ENCODE peak calls at places on chromosome 14, in nine cellular contexts. W is colonic mucosa, F is H9, X is kidney, H is tibial nerve, Q is gastrocnemius medialis, A is GM23248, S is body of pancreas, J is dorsolateral prefrontal cortex. B is an unnamed sample.

GRCh38 chr14:76701981-76702380 is 59.3 kb upstream of the VASH1 start:
- DNase-seq in Q (peak; percentile 70), H (peak; percentile 88), S (no peak), X (no peak), W (no peak), J (no peak), F (no peak), A (no peak), B (peak; percentile 79)

GRCh38 chr14:94690896-94691657 is 78.8 kb downstream of the GSC start:
- DNase-seq in W (no peak), X (no peak), J (no peak), A (no peak), S (no peak), F (no peak), H (no peak), Q (no peak), B (no peak)

GRCh38 chr14:87995500-87996275 is 2.7 kb upstream of the GALC start:
- DNase-seq in Q (no peak), J (no peak), F (no peak), H (no peak), W (no peak), S (no peak), A (no peak), X (no peak), B (no peak)

GRCh38 chr14:32078794-32079663 is 1.9 kb downstream of the ARHGAP5 start:
- DNase-seq in X (no peak), F (no peak), Q (no peak), J (no peak), H (no peak), S (no peak), A (peak; percentile 36), W (no peak), B (no peak)

GRCh38 chr14:27660683-27661082 is 1062.8 kb upstream of the NOVA1 start:
- DNase-seq in A (no peak), S (no peak), Q (no peak), H (no peak), X (no peak), F (no peak), W (no peak), J (no peak), B (no peak)

GRCh38 chr14:64060648-64061096 is 207.9 kb downstream of the SYNE2 start:
- DNase-seq in A (peak; percentile 11), S (peak; percentile 35), Q (peak; percentile 38), F (peak; percentile 89), H (no peak), J (no peak), W (peak; percentile 42), X (no peak), B (no peak)

GRCh38 chr14:82999802-83000201 is 1466.1 kb upstream of the SEL1L start:
- DNase-seq in W (no peak), Q (no peak), J (no peak), X (no peak), A (peak; percentile 6), S (no peak), F (peak; percentile 26), H (no peak), B (no peak)

GRCh38 chr14:100898935-100899840 is 4.3 kb downstream of the RTL1 start:
- DNase-seq in W (peak; percentile 25), J (peak; percentile 33), F (peak; percentile 28), S (no peak), Q (no peak), A (no peak), H (no peak), X (no peak), B (no peak)

GRCh38 chr14:85535916-85536834 is 6.2 kb downstream of the FLRT2 start:
- DNase-seq in J (no peak), A (peak; percentile 92), F (no peak), X (no peak), S (no peak), H (no peak), Q (no peak), W (no peak), B (no peak)

GRCh38 chr14:89477391-89477790 is 60.4 kb upstream of the FOXN3 start:
- DNase-seq in S (peak; percentile 49), A (no peak), J (no peak), F (no peak), H (no peak), X (no peak), W (peak; percentile 42), Q (no peak), B (no peak)

GRCh38 chr14:59419383-59419782 is 45.8 kb downstream of the GPR135 start:
- DNase-seq in Q (no peak), X (no peak), H (no peak), S (no peak), A (no peak), W (no peak), F (no peak), J (no peak), B (no peak)

GRCh38 chr14:94572637-94573303 is 8.5 kb upstream of the SERPINA5 start:
- DNase-seq in Q (no peak), W (no peak), J (no peak), A (no peak), X (no peak), S (peak; percentile 25), H (no peak), F (no peak), B (no peak)

GRCh38 chr14:61406670-61407069 is 85.3 kb downstream of the PRKCH start:
- DNase-seq in Q (no peak), A (no peak), S (no peak), J (no peak), F (no peak), X (no peak), H (no peak), W (no peak), B (no peak)

GRCh38 chr14:60721331-60722162 is 2.6 kb downstream of the SIX4 start:
- DNase-seq in X (peak; percentile 83), A (peak; percentile 71), F (peak; percentile 71), J (peak; percentile 52), S (peak; percentile 55), H (no peak), W (peak; percentile 24), Q (peak; percentile 65), B (peak; percentile 67)

GRCh38 chr14:92280554-92281262 is 42.3 kb upstream of the SLC24A4 start:
- DNase-seq in H (no peak), A (no peak), W (no peak), S (no peak), Q (no peak), X (no peak), F (no peak), J (no peak), B (no peak)

GRCh38 chr14:29453045-29453444 is 474.6 kb downstream of the PRKD1 start:
- DNase-seq in S (no peak), A (no peak), X (no peak), J (no peak), Q (no peak), F (no peak), H (no peak), W (no peak), B (no peak)

GRCh38 chr14:38143651-38144505 is 63.8 kb upstream of the SSTR1 start:
- DNase-seq in X (no peak), H (no peak), S (no peak), Q (no peak), W (no peak), F (no peak), J (no peak), A (peak; percentile 76), B (no peak)

GRCh38 chr14:91511014-91511466 is 930 bp upstream of the PPP4R3A start:
- DNase-seq in W (no peak), S (no peak), H (peak; percentile 25), X (no peak), Q (no peak), F (no peak), J (no peak), A (no peak), B (no peak)

GRCh38 chr14:102517412-102518062 is 8.0 kb upstream of the ANKRD9 start:
- DNase-seq in J (no peak), S (peak; percentile 31), W (no peak), Q (no peak), X (peak; percentile 82), H (no peak), F (peak; percentile 60), A (peak; percentile 30), B (no peak)
- H3K27ac ChIP-seq in J (peak overlapping the region; percentile 63), S (peak overlapping the region; percentile 37), W (peak overlapping the region; percentile 67), Q (no peak overlapping the region), X (no peak overlapping the region), H (peak overlapping the region; percentile 21), F (no peak overlapping the region), A (no peak overlapping the region), B (no peak overlapping the region)

GRCh38 chr14:37018571-37019240 is 153.7 kb downstream of the SLC25A21 start:
- DNase-seq in H (no peak), W (no peak), A (no peak), X (no peak), Q (no peak), S (no peak), F (no peak), J (no peak), B (no peak)

GRCh38 chr14:37024166-37024565 is 148.2 kb downstream of the SLC25A21 start:
- DNase-seq in F (no peak), A (no peak), J (no peak), X (no peak), W (no peak), Q (no peak), H (no peak), S (no peak), B (no peak)

GRCh38 chr14:37027188-37027824 is 145.1 kb downstream of the SLC25A21 start:
- DNase-seq in S (no peak), H (no peak), Q (no peak), A (no peak), X (no peak), J (no peak), W (no peak), F (no peak), B (no peak)

GRCh38 chr14:37019488-37019887 is 152.9 kb downstream of the SLC25A21 start:
- DNase-seq in H (no peak), X (no peak), W (no peak), F (no peak), Q (no peak), J (no peak), S (no peak), A (no peak), B (no peak)

GRCh38 chr14:37021406-37021805 is 151.0 kb downstream of the SLC25A21 start:
- DNase-seq in W (no peak), H (no peak), A (no peak), S (no peak), X (no peak), F (no peak), Q (no peak), J (no peak), B (no peak)
- H3K27ac ChIP-seq in W (no peak overlapping the region), H (no peak overlapping the region), A (no peak overlapping the region), S (no peak overlapping the region), X (no peak overlapping the region), F (no peak overlapping the region), Q (no peak overlapping the region), J (no peak overlapping the region), B (no peak overlapping the region)

DNA sequence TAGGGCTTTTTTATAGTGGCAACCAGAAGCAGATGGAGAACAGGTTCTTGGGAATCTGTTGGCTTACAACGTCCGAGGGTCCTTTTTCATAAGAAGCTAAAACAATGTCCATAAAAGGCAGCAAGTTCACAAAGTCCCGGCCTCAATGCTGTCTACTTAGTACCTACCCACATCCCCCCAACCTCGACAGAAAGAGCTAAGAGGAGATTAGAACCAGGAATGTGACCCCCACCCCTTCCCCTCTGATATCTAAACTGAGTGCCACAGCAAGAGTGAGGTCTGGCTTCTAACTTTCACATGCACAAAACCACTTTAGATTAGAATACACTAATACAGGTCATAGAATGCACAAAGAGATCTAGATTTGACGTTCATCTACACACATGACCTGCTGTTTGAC is 4.5 kb downstream of the DPF3 start:
- DNase-seq in F (no peak), Q (no peak), H (no peak), A (no peak), X (no peak), W (no peak), S (no peak), J (no peak), B (no peak)
- H3K27ac ChIP-seq in F (no peak overlapping the region), Q (peak overlapping the region; percentile 44), H (no peak overlapping the region), A (no peak overlapping the region), X (no peak overlapping the region), W (no peak overlapping the region), S (no peak overlapping the region), J (no peak overlapping the region), B (no peak overlapping the region)

GRCh38 chr14:103520269-103520656 is 2.4 kb downstream of the CKB start:
- DNase-seq in X (peak; percentile 79), Q (no peak), A (no peak), H (no peak), S (no peak), J (no peak), F (no peak), W (no peak), B (peak; percentile 51)
- H3K27ac ChIP-seq in X (peak overlapping the region; percentile 85), Q (peak overlapping the region; percentile 66), A (no peak overlapping the region), H (peak overlapping the region; percentile 90), S (peak overlapping the region; percentile 80), J (peak overlapping the region; percentile 83), F (no peak overlapping the region), W (peak overlapping the region; percentile 59), B (no peak overlapping the region)

B was measured in psoas muscle.